ENCODE peak calls at places on chromosomes 7 and 10, in nine cellular contexts. H is gastrocnemius medialis, O is H54, U is esophagus squamous epithelium, W is Peyer's patch, P is A549, A is right lobe of liver, E is GM12891, I is sigmoid colon. X is an unnamed sample.

GRCh38 chr7:155975490-155975889 is 163.2 kb upstream of the SHH start:
- DNase-seq in I (peak; percentile 38), A (peak; percentile 23), H (no peak), P (no peak), W (no peak), E (no peak), U (no peak), O (no peak), X (no peak)

GRCh38 chr10:54665122-54665521 is 135.9 kb downstream of the PCDH15 start:
- DNase-seq in A (no peak), W (no peak), U (no peak), P (no peak), O (no peak), I (no peak), E (no peak), H (no peak), X (no peak)

GRCh38 chr10:132106431-132106830 is 40.7 kb downstream of the JAKMIP3 start:
- DNase-seq in A (no peak), E (no peak), U (no peak), P (no peak), W (no peak), H (no peak), I (peak; percentile 32), O (no peak), X (no peak)

GRCh38 chr7:143321734-143322133 is 5.8 kb downstream of the CLCN1 start:
- DNase-seq in E (no peak), H (no peak), P (no peak), O (no peak), U (no peak), I (no peak), W (no peak), A (peak; percentile 63), X (no peak)

GRCh38 chr10:86178401-86179142 is 188.0 kb downstream of the GRID1 start:
- DNase-seq in H (no peak), A (no peak), P (peak; percentile 58), U (no peak), O (peak; percentile 44), E (peak; percentile 35), I (no peak), W (no peak), X (peak; percentile 18)

GRCh38 chr7:27112960-27113949 is 10.8 kb upstream of the HOXA2 start:
- DNase-seq in I (peak; percentile 90), U (no peak), H (no peak), P (peak; percentile 56), A (peak; percentile 63), O (peak; percentile 90), E (no peak), W (no peak), X (no peak)

GRCh38 chr10:126842836-126843235 is 62.4 kb upstream of the DOCK1 start:
- DNase-seq in P (no peak), A (no peak), E (no peak), O (no peak), U (no peak), H (no peak), I (no peak), W (no peak), X (no peak)

GRCh38 chr10:97407211-97407951 is 6.2 kb upstream of the RRP12 start:
- DNase-seq in E (peak; percentile 49), P (peak; percentile 93), O (peak; percentile 79), W (peak; percentile 51), U (no peak), H (no peak), A (peak; percentile 62), I (peak; percentile 76), X (peak; percentile 82)

GRCh38 chr10:1645896-1646295 is 91.4 kb downstream of the ADARB2 start:
- DNase-seq in W (no peak), P (no peak), E (no peak), H (no peak), U (no peak), A (no peak), O (no peak), I (peak; percentile 20), X (no peak)

GRCh38 chr10:74079914-74080590 is 70.6 kb downstream of the AP3M1 start:
- DNase-seq in A (no peak), P (no peak), O (no peak), W (no peak), I (no peak), E (no peak), H (no peak), U (no peak), X (no peak)

GRCh38 chr7:106915873-106916272 is 50.8 kb downstream of the PIK3CG start:
- DNase-seq in A (no peak), P (no peak), I (no peak), O (no peak), E (peak; percentile 25), W (no peak), U (no peak), H (no peak), X (no peak)

GRCh38 chr7:1705339-1705738 is 35.3 kb downstream of the ELFN1 start:
- DNase-seq in E (no peak), H (no peak), O (no peak), P (no peak), I (peak; percentile 46), A (no peak), W (no peak), U (no peak), X (no peak)

GRCh38 chr7:116876664-116877442 is 14.5 kb downstream of the CAPZA2 start:
- DNase-seq in O (no peak), U (no peak), W (no peak), A (no peak), P (no peak), H (peak; percentile 7), I (no peak), E (no peak), X (peak; percentile 94)
- TF ChIP-seq POLR2A in O (no peak), U (no peak), W (no peak), A (no peak), P (no peak), H (peak; percentile 20), I (no peak), E (no peak), X (peak; percentile 38)

DNA sequence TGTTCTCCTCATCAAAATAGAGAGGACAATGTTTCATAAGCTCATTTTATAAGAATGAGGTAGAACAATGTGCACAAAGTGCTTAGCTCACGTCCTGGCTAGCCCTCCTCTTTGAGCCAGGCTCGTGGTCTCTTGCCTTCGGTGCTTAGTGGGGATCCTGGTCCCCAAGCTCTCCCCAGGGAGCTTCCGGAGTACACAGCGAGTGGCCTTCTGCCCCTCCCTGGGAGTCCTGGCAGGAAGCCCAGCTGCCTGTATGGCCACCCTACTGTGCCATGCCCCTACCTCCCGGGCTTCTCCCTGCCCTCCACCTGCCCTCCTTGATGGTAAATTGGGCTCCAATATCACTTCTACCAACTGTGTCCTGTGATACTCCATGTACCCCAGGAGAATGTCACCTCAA is 859 bp downstream of the MYO1G start:
- DNase-seq in P (no peak), W (peak; percentile 46), A (no peak), O (peak; percentile 72), U (no peak), I (peak; percentile 57), E (no peak), H (no peak), X (peak; percentile 46)
- TF ChIP-seq POLR2A in P (no peak), W (no peak), A (no peak), O (no peak), U (no peak), I (no peak), E (no peak), H (no peak), X (no peak)

DNA sequence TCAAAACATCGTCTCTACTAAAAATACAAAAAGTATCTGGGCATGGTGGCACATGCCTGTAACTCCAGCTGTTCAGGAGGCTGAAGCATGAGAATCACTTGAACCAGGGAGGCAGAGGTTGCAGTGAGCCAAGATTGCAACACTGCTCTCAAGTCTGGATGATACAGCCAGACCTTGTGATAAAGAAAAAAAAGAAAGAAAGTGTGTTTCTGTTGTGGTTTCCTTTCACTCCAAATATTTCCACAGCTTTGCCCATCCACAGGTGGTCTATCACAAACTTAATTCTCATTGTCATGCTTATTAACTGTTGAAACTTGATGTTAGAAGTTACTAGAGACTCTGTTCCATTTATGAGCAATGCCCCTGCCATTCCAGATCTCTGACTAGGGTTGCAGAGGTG is 316.0 kb upstream of the SEMA3C start:
- DNase-seq in P (no peak), O (no peak), H (no peak), A (no peak), I (no peak), E (no peak), U (no peak), W (no peak), X (no peak)
- TF ChIP-seq POLR2A in P (no peak), O (no peak), H (no peak), A (no peak), I (no peak), E (no peak), U (no peak), W (no peak), X (no peak)

GRCh38 chr7:24743471-24743870 is 13.8 kb downstream of the GSDME start:
- DNase-seq in H (no peak), U (no peak), W (no peak), E (no peak), O (no peak), I (no peak), A (no peak), P (no peak), X (no peak)

GRCh38 chr7:24739306-24739705 is 18.0 kb downstream of the GSDME start:
- DNase-seq in W (no peak), U (no peak), E (no peak), O (no peak), A (no peak), H (no peak), P (no peak), I (no peak), X (no peak)

GRCh38 chr7:24742764-24743163 is 14.5 kb downstream of the GSDME start:
- DNase-seq in U (no peak), A (no peak), W (no peak), P (no peak), I (no peak), E (no peak), H (no peak), O (no peak), X (no peak)

GRCh38 chr7:24740821-24741220 is 16.4 kb downstream of the GSDME start:
- DNase-seq in E (no peak), I (no peak), P (no peak), O (no peak), W (peak; percentile 10), H (peak; percentile 32), U (no peak), A (no peak), X (no peak)

GRCh38 chr7:24741691-24742639 is 15.3 kb downstream of the GSDME start:
- DNase-seq in E (no peak), O (peak; percentile 98), A (no peak), P (peak; percentile 89), H (peak; percentile 58), I (no peak), W (no peak), U (no peak), X (no peak)
- TF ChIP-seq POLR2A in E (no peak), O (no peak), A (no peak), P (no peak), H (no peak), I (no peak), W (peak; percentile 29), U (no peak), X (no peak)

X was measured in erythroblast.